ENCODE peak calls at places on chromosomes 7 and 10, in four cellular contexts. H is A549, C is NAMALWA, E is NCI-H2227 treated with DMSO at 0.1 percent for 48 hours. A is an unnamed sample.

GRCh38 chr7:109901916-109902315 is 1189.0 kb upstream of the LRRN3 start:
- DNase-seq in E (no peak), H (no peak), C (no peak), A (no peak)

GRCh38 chr7:80654887-80655340 is 16.5 kb downstream of the CD36 start:
- DNase-seq in E (no peak), H (no peak), C (no peak), A (no peak)

GRCh38 chr10:132328130-132328529 is 3.9 kb upstream of the LRRC27 start:
- DNase-seq in H (no peak), E (no peak), C (no peak), A (no peak)

GRCh38 chr10:110820321-110820814 is 51.4 kb upstream of the PDCD4 start:
- DNase-seq in E (no peak), C (no peak), H (no peak), A (no peak)

GRCh38 chr7:106010331-106010730 is 47.3 kb downstream of the CDHR3 start:
- DNase-seq in H (no peak), E (no peak), C (peak), A (no peak)

GRCh38 chr7:30971440-30971839 is 7.7 kb downstream of the GHRHR start:
- DNase-seq in C (no peak), E (no peak), H (no peak), A (no peak)

GRCh38 chr7:125355899-125356298 is 426.3 kb upstream of the POT1 start:
- DNase-seq in E (no peak), H (no peak), C (peak), A (no peak)

GRCh38 chr7:15478401-15478800 is 83.4 kb downstream of the AGMO start:
- DNase-seq in C (no peak), H (no peak), E (no peak), A (no peak)

GRCh38 chr10:100238429-100238828 is 9.0 kb upstream of the CHUK start:
- DNase-seq in E (no peak), C (no peak), H (no peak), A (no peak)

GRCh38 chr10:88017781-88018180 is 154.4 kb downstream of the PTEN start:
- DNase-seq in E (no peak), C (no peak), H (no peak), A (no peak)

GRCh38 chr10:17655567-17656146 is 11.7 kb downstream of the STAM start:
- DNase-seq in C (peak), H (no peak), E (no peak), A (no peak)

GRCh38 chr10:104907509-104907908 is 266.4 kb downstream of the SORCS3 start:
- DNase-seq in C (no peak), H (no peak), E (no peak), A (no peak)

GRCh38 chr10:84296071-84296981 is 32.1 kb upstream of the CCSER2 start:
- DNase-seq in C (no peak), H (no peak), E (no peak), A (no peak)

GRCh38 chr7:139855498-139856270 is 26.6 kb downstream of the TBXAS1 start:
- DNase-seq in H (no peak), C (no peak), E (no peak), A (peak)

GRCh38 chr10:14399641-14400040 is 68.9 kb upstream of the FRMD4A start:
- DNase-seq in C (no peak), H (no peak), E (no peak), A (no peak)

GRCh38 chr10:82969405-82969804 is 1094.4 kb downstream of the NRG3 start:
- DNase-seq in C (peak), E (no peak), H (peak), A (no peak)

GRCh38 chr7:138204989-138205298 is 128.7 kb downstream of the AKR1D1 start:
- DNase-seq in C (no peak), H (no peak), E (no peak), A (no peak)

GRCh38 chr7:108972009-108972408 is 402.3 kb downstream of the DNAJB9 start:
- DNase-seq in H (no peak), E (no peak), C (no peak), A (no peak)

GRCh38 chr7:95723583-95724180 is 48.7 kb upstream of the DYNC1I1 start:
- DNase-seq in E (peak), H (peak), C (peak), A (no peak)

GRCh38 chr7:78254397-78255055 is 456.0 kb downstream of the PHTF2 start:
- DNase-seq in H (no peak), E (no peak), C (peak), A (no peak)

GRCh38 chr10:131160219-131160875 is 151.2 kb downstream of the TCERG1L start:
- DNase-seq in E (no peak), H (no peak), C (no peak), A (no peak)